ENCODE peak calls at places on chromosomes 6 and 20, in nine cellular contexts. One of them, this sample, is unnamed.

GRCh38 chr6:69894578-69895347 is 28.4 kb downstream of the COL19A1 start:
- DNase-seq in A172: no peak
- DNase-seq in fibroblast of the aortic adventitia: peak
- DNase-seq in GM06990: no peak
- DNase-seq in AML-193: peak
- DNase-seq in glutamatergic neuron: no peak
- DNase-seq in lung: no peak
- DNase-seq in fibroblast of gingiva: peak
- DNase-seq in activated CD4-positive, alpha-beta T cell treated with anti-CD3 and anti-CD28 coated beads, Interleukin-2, amount 50 U/mL, for 1 hour: no peak
- DNase-seq in this sample: peak

GRCh38 chr6:130889423-130889822 is 62.2 kb downstream of the SMLR1 start:
- DNase-seq in lung: no peak
- DNase-seq in fibroblast of the aortic adventitia: no peak
- DNase-seq in A172: no peak
- DNase-seq in AML-193: no peak
- DNase-seq in fibroblast of gingiva: no peak
- DNase-seq in glutamatergic neuron: no peak
- DNase-seq in GM06990: no peak
- DNase-seq in activated CD4-positive, alpha-beta T cell treated with anti-CD3 and anti-CD28 coated beads, Interleukin-2, amount 50 U/mL, for 1 hour: no peak
- DNase-seq in this sample: no peak

GRCh38 chr6:79601020-79601609 is 30.0 kb upstream of the SH3BGRL2 start:
- DNase-seq in activated CD4-positive, alpha-beta T cell treated with anti-CD3 and anti-CD28 coated beads, Interleukin-2, amount 50 U/mL, for 1 hour: no peak
- DNase-seq in A172: peak
- DNase-seq in fibroblast of the aortic adventitia: peak
- DNase-seq in glutamatergic neuron: no peak
- DNase-seq in GM06990: no peak
- DNase-seq in AML-193: no peak
- DNase-seq in lung: no peak
- DNase-seq in fibroblast of gingiva: peak
- DNase-seq in this sample: peak

GRCh38 chr20:53245581-53245980 is 273.4 kb downstream of the TSHZ2 start:
- DNase-seq in activated CD4-positive, alpha-beta T cell treated with anti-CD3 and anti-CD28 coated beads, Interleukin-2, amount 50 U/mL, for 1 hour: no peak
- DNase-seq in lung: no peak
- DNase-seq in fibroblast of gingiva: no peak
- DNase-seq in GM06990: no peak
- DNase-seq in glutamatergic neuron: no peak
- DNase-seq in fibroblast of the aortic adventitia: no peak
- DNase-seq in A172: no peak
- DNase-seq in AML-193: no peak
- DNase-seq in this sample: no peak

GRCh38 chr20:18857640-18858039 is 44.1 kb downstream of the SCP2D1 start:
- DNase-seq in glutamatergic neuron: no peak
- DNase-seq in fibroblast of the aortic adventitia: peak
- DNase-seq in activated CD4-positive, alpha-beta T cell treated with anti-CD3 and anti-CD28 coated beads, Interleukin-2, amount 50 U/mL, for 1 hour: no peak
- DNase-seq in lung: no peak
- DNase-seq in fibroblast of gingiva: no peak
- DNase-seq in GM06990: no peak
- DNase-seq in A172: peak
- DNase-seq in AML-193: no peak
- DNase-seq in this sample: peak

GRCh38 chr6:108453601-108454157 is 107.0 kb upstream of the FOXO3 start:
- DNase-seq in A172: peak
- DNase-seq in fibroblast of gingiva: no peak
- DNase-seq in fibroblast of the aortic adventitia: peak
- DNase-seq in lung: no peak
- DNase-seq in glutamatergic neuron: no peak
- DNase-seq in GM06990: no peak
- DNase-seq in activated CD4-positive, alpha-beta T cell treated with anti-CD3 and anti-CD28 coated beads, Interleukin-2, amount 50 U/mL, for 1 hour: no peak
- DNase-seq in AML-193: peak
- DNase-seq in this sample: peak

GRCh38 chr6:102907181-102907580 is 1513.7 kb downstream of the GRIK2 start:
- DNase-seq in activated CD4-positive, alpha-beta T cell treated with anti-CD3 and anti-CD28 coated beads, Interleukin-2, amount 50 U/mL, for 1 hour: no peak
- DNase-seq in fibroblast of the aortic adventitia: no peak
- DNase-seq in glutamatergic neuron: no peak
- DNase-seq in fibroblast of gingiva: no peak
- DNase-seq in AML-193: no peak
- DNase-seq in lung: no peak
- DNase-seq in GM06990: no peak
- DNase-seq in A172: peak
- DNase-seq in this sample: no peak

GRCh38 chr6:27599859-27600532 is 127.1 kb upstream of the ZNF184 start:
- DNase-seq in activated CD4-positive, alpha-beta T cell treated with anti-CD3 and anti-CD28 coated beads, Interleukin-2, amount 50 U/mL, for 1 hour: no peak
- DNase-seq in GM06990: no peak
- DNase-seq in lung: no peak
- DNase-seq in AML-193: no peak
- DNase-seq in fibroblast of the aortic adventitia: no peak
- DNase-seq in A172: no peak
- DNase-seq in glutamatergic neuron: no peak
- DNase-seq in fibroblast of gingiva: no peak
- DNase-seq in this sample: no peak

GRCh38 chr6:14276667-14277404 is 159.3 kb downstream of the CD83 start:
- DNase-seq in AML-193: peak
- DNase-seq in lung: no peak
- DNase-seq in A172: peak
- DNase-seq in glutamatergic neuron: no peak
- DNase-seq in activated CD4-positive, alpha-beta T cell treated with anti-CD3 and anti-CD28 coated beads, Interleukin-2, amount 50 U/mL, for 1 hour: no peak
- DNase-seq in fibroblast of the aortic adventitia: peak
- DNase-seq in fibroblast of gingiva: no peak
- DNase-seq in GM06990: peak
- DNase-seq in this sample: no peak

GRCh38 chr6:97705568-97705967 is 422.6 kb upstream of the MMS22L start:
- DNase-seq in GM06990: no peak
- DNase-seq in fibroblast of the aortic adventitia: peak
- DNase-seq in A172: no peak
- DNase-seq in fibroblast of gingiva: no peak
- DNase-seq in lung: no peak
- DNase-seq in AML-193: peak
- DNase-seq in activated CD4-positive, alpha-beta T cell treated with anti-CD3 and anti-CD28 coated beads, Interleukin-2, amount 50 U/mL, for 1 hour: no peak
- DNase-seq in glutamatergic neuron: peak
- DNase-seq in this sample: peak

GRCh38 chr20:13342469-13343242 is 121.6 kb downstream of the ISM1 start:
- DNase-seq in lung: peak
- DNase-seq in fibroblast of gingiva: no peak
- DNase-seq in GM06990: no peak
- DNase-seq in AML-193: no peak
- DNase-seq in fibroblast of the aortic adventitia: no peak
- DNase-seq in glutamatergic neuron: no peak
- DNase-seq in A172: no peak
- DNase-seq in activated CD4-positive, alpha-beta T cell treated with anti-CD3 and anti-CD28 coated beads, Interleukin-2, amount 50 U/mL, for 1 hour: no peak
- DNase-seq in this sample: no peak

GRCh38 chr20:17172826-17173420 is 53.9 kb upstream of the PCSK2 start:
- DNase-seq in glutamatergic neuron: no peak
- DNase-seq in AML-193: no peak
- DNase-seq in fibroblast of gingiva: no peak
- DNase-seq in activated CD4-positive, alpha-beta T cell treated with anti-CD3 and anti-CD28 coated beads, Interleukin-2, amount 50 U/mL, for 1 hour: no peak
- DNase-seq in A172: peak
- DNase-seq in GM06990: no peak
- DNase-seq in lung: no peak
- DNase-seq in fibroblast of the aortic adventitia: no peak
- DNase-seq in this sample: no peak

GRCh38 chr6:99282479-99283062 is 66.9 kb downstream of the FAXC start:
- DNase-seq in fibroblast of the aortic adventitia: peak
- DNase-seq in glutamatergic neuron: no peak
- DNase-seq in GM06990: no peak
- DNase-seq in activated CD4-positive, alpha-beta T cell treated with anti-CD3 and anti-CD28 coated beads, Interleukin-2, amount 50 U/mL, for 1 hour: no peak
- DNase-seq in AML-193: peak
- DNase-seq in lung: no peak
- DNase-seq in fibroblast of gingiva: no peak
- DNase-seq in A172: no peak
- DNase-seq in this sample: peak

GRCh38 chr20:7967199-7967844 is 27.1 kb upstream of the HAO1 start:
- DNase-seq in fibroblast of gingiva: peak
- DNase-seq in lung: no peak
- DNase-seq in A172: peak
- DNase-seq in glutamatergic neuron: no peak
- DNase-seq in activated CD4-positive, alpha-beta T cell treated with anti-CD3 and anti-CD28 coated beads, Interleukin-2, amount 50 U/mL, for 1 hour: no peak
- DNase-seq in AML-193: no peak
- DNase-seq in GM06990: no peak
- DNase-seq in fibroblast of the aortic adventitia: peak
- DNase-seq in this sample: peak

GRCh38 chr6:37057678-37058077 is 52.2 kb downstream of the FGD2 start:
- DNase-seq in activated CD4-positive, alpha-beta T cell treated with anti-CD3 and anti-CD28 coated beads, Interleukin-2, amount 50 U/mL, for 1 hour: no peak
- DNase-seq in AML-193: no peak
- DNase-seq in fibroblast of gingiva: no peak
- DNase-seq in lung: no peak
- DNase-seq in fibroblast of the aortic adventitia: no peak
- DNase-seq in glutamatergic neuron: no peak
- DNase-seq in A172: no peak
- DNase-seq in GM06990: no peak
- DNase-seq in this sample: no peak

GRCh38 chr20:19888269-19888669 is 128.9 kb upstream of the NAA20 start:
- DNase-seq in glutamatergic neuron: no peak
- DNase-seq in lung: no peak
- DNase-seq in AML-193: no peak
- DNase-seq in fibroblast of gingiva: no peak
- DNase-seq in A172: no peak
- DNase-seq in activated CD4-positive, alpha-beta T cell treated with anti-CD3 and anti-CD28 coated beads, Interleukin-2, amount 50 U/mL, for 1 hour: no peak
- DNase-seq in GM06990: no peak
- DNase-seq in fibroblast of the aortic adventitia: no peak
- DNase-seq in this sample: no peak

GRCh38 chr6:170405311-170405975 is 98.9 kb downstream of the FAM120B start:
- DNase-seq in AML-193: no peak
- DNase-seq in fibroblast of gingiva: peak
- DNase-seq in activated CD4-positive, alpha-beta T cell treated with anti-CD3 and anti-CD28 coated beads, Interleukin-2, amount 50 U/mL, for 1 hour: no peak
- DNase-seq in lung: no peak
- DNase-seq in A172: peak
- DNase-seq in glutamatergic neuron: no peak
- DNase-seq in GM06990: no peak
- DNase-seq in fibroblast of the aortic adventitia: peak
- DNase-seq in this sample: peak

GRCh38 chr6:34201455-34202098 is 35.1 kb upstream of the HMGA1 start:
- DNase-seq in activated CD4-positive, alpha-beta T cell treated with anti-CD3 and anti-CD28 coated beads, Interleukin-2, amount 50 U/mL, for 1 hour: no peak
- DNase-seq in A172: no peak
- DNase-seq in fibroblast of the aortic adventitia: no peak
- DNase-seq in glutamatergic neuron: no peak
- DNase-seq in lung: no peak
- DNase-seq in AML-193: no peak
- DNase-seq in fibroblast of gingiva: no peak
- DNase-seq in GM06990: no peak
- DNase-seq in this sample: no peak

GRCh38 chr6:33456156-33456555 is 1.8 kb downstream of the ZBTB9 start:
- DNase-seq in A172: no peak
- DNase-seq in AML-193: no peak
- DNase-seq in fibroblast of gingiva: no peak
- DNase-seq in lung: no peak
- DNase-seq in fibroblast of the aortic adventitia: no peak
- DNase-seq in activated CD4-positive, alpha-beta T cell treated with anti-CD3 and anti-CD28 coated beads, Interleukin-2, amount 50 U/mL, for 1 hour: no peak
- DNase-seq in glutamatergic neuron: no peak
- DNase-seq in GM06990: no peak
- DNase-seq in this sample: no peak